ENCODE peak calls at places on chromosome 16, in eight cellular contexts. One of them, this sample, is unnamed.

GRCh38 chr16:4093495-4094137 is 22.6 kb downstream of the ADCY9 start:
- DNase-seq in body of pancreas: no peak
- DNase-seq in AG04450: no peak
- DNase-seq in heart left ventricle: peak; percentile 44
- DNase-seq in heart right ventricle: peak; percentile 38
- DNase-seq in keratinocyte: no peak
- DNase-seq in cardiac muscle cell: peak; percentile 37
- DNase-seq in uterus: no peak
- DNase-seq in this sample: no peak

GRCh38 chr16:20023190-20023589 is 50.5 kb downstream of the GPR139 start:
- DNase-seq in body of pancreas: no peak
- DNase-seq in AG04450: no peak
- DNase-seq in heart left ventricle: no peak
- DNase-seq in heart right ventricle: no peak
- DNase-seq in keratinocyte: no peak
- DNase-seq in cardiac muscle cell: peak; percentile 16
- DNase-seq in uterus: no peak
- DNase-seq in this sample: no peak

GRCh38 chr16:23962001-23962400 is 126.2 kb downstream of the PRKCB start:
- DNase-seq in body of pancreas: no peak
- DNase-seq in AG04450: no peak
- DNase-seq in heart left ventricle: no peak
- DNase-seq in heart right ventricle: no peak
- DNase-seq in keratinocyte: no peak
- DNase-seq in cardiac muscle cell: no peak
- DNase-seq in uterus: no peak
- DNase-seq in this sample: no peak

GRCh38 chr16:83561876-83562275 is 245.9 kb upstream of the HSBP1 start:
- DNase-seq in body of pancreas: no peak
- DNase-seq in AG04450: no peak
- DNase-seq in heart left ventricle: no peak
- DNase-seq in heart right ventricle: no peak
- DNase-seq in keratinocyte: no peak
- DNase-seq in cardiac muscle cell: peak; percentile 33
- DNase-seq in uterus: no peak
- DNase-seq in this sample: no peak

GRCh38 chr16:56475226-56475625 is 23.9 kb downstream of the OGFOD1 start:
- DNase-seq in body of pancreas: no peak
- DNase-seq in AG04450: no peak
- DNase-seq in heart left ventricle: no peak
- DNase-seq in heart right ventricle: no peak
- DNase-seq in keratinocyte: no peak
- DNase-seq in cardiac muscle cell: no peak
- DNase-seq in uterus: no peak
- DNase-seq in this sample: no peak

GRCh38 chr16:89720859-89721643 is at the start of the genes VPS9D1 and ZNF276:
- DNase-seq in body of pancreas: peak; percentile 78
- DNase-seq in AG04450: no peak
- DNase-seq in heart left ventricle: peak; percentile 90
- DNase-seq in heart right ventricle: peak; percentile 88
- DNase-seq in keratinocyte: no peak
- DNase-seq in cardiac muscle cell: peak; percentile 85
- DNase-seq in uterus: peak; percentile 67
- DNase-seq in this sample: peak; percentile 56

GRCh38 chr16:58490100-58490499 is 9.8 kb upstream of the NDRG4 start:
- DNase-seq in body of pancreas: no peak
- DNase-seq in AG04450: no peak
- DNase-seq in heart left ventricle: no peak
- DNase-seq in heart right ventricle: no peak
- DNase-seq in keratinocyte: no peak
- DNase-seq in cardiac muscle cell: no peak
- DNase-seq in uterus: no peak
- DNase-seq in this sample: no peak

GRCh38 chr16:22734313-22734869 is 79.6 kb upstream of the HS3ST2 start:
- DNase-seq in body of pancreas: no peak
- DNase-seq in AG04450: no peak
- DNase-seq in heart left ventricle: no peak
- DNase-seq in heart right ventricle: no peak
- DNase-seq in keratinocyte: no peak
- DNase-seq in cardiac muscle cell: no peak
- DNase-seq in uterus: no peak
- DNase-seq in this sample: no peak

GRCh38 chr16:79484237-79484636 is 116.3 kb downstream of the MAF start:
- DNase-seq in body of pancreas: no peak
- DNase-seq in AG04450: no peak
- DNase-seq in heart left ventricle: no peak
- DNase-seq in heart right ventricle: no peak
- DNase-seq in keratinocyte: no peak
- DNase-seq in cardiac muscle cell: no peak
- DNase-seq in uterus: no peak
- DNase-seq in this sample: no peak

GRCh38 chr16:8882725-8883377 is 700 bp downstream of the LITAFD start:
- DNase-seq in body of pancreas: no peak
- DNase-seq in AG04450: no peak
- DNase-seq in heart left ventricle: no peak
- DNase-seq in heart right ventricle: no peak
- DNase-seq in keratinocyte: no peak
- DNase-seq in cardiac muscle cell: no peak
- DNase-seq in uterus: no peak
- DNase-seq in this sample: no peak

GRCh38 chr16:54370653-54371052 is 84.1 kb upstream of the IRX3 start:
- DNase-seq in body of pancreas: no peak
- DNase-seq in AG04450: no peak
- DNase-seq in heart left ventricle: no peak
- DNase-seq in heart right ventricle: peak; percentile 13
- DNase-seq in keratinocyte: no peak
- DNase-seq in cardiac muscle cell: peak; percentile 49
- DNase-seq in uterus: no peak
- DNase-seq in this sample: no peak

GRCh38 chr16:20610892-20611349 is 34.8 kb upstream of the ACSM2B start:
- DNase-seq in body of pancreas: no peak
- DNase-seq in AG04450: no peak
- DNase-seq in heart left ventricle: no peak
- DNase-seq in heart right ventricle: no peak
- DNase-seq in keratinocyte: no peak
- DNase-seq in cardiac muscle cell: no peak
- DNase-seq in uterus: no peak
- DNase-seq in this sample: no peak

GRCh38 chr16:17245727-17246576 is 224.8 kb downstream of the XYLT1 start:
- DNase-seq in body of pancreas: no peak
- DNase-seq in AG04450: no peak
- DNase-seq in heart left ventricle: no peak
- DNase-seq in heart right ventricle: no peak
- DNase-seq in keratinocyte: no peak
- DNase-seq in cardiac muscle cell: no peak
- DNase-seq in uterus: no peak
- DNase-seq in this sample: no peak

GRCh38 chr16:83085660-83086059 is 458.9 kb downstream of the CDH13 start:
- DNase-seq in body of pancreas: no peak
- DNase-seq in AG04450: no peak
- DNase-seq in heart left ventricle: no peak
- DNase-seq in heart right ventricle: no peak
- DNase-seq in keratinocyte: no peak
- DNase-seq in cardiac muscle cell: no peak
- DNase-seq in uterus: no peak
- DNase-seq in this sample: no peak

GRCh38 chr16:77531741-77532140 is 96.9 kb upstream of the ADAMTS18 start:
- DNase-seq in body of pancreas: no peak
- DNase-seq in AG04450: no peak
- DNase-seq in heart left ventricle: no peak
- DNase-seq in heart right ventricle: no peak
- DNase-seq in keratinocyte: no peak
- DNase-seq in cardiac muscle cell: peak; percentile 27
- DNase-seq in uterus: no peak
- DNase-seq in this sample: no peak

GRCh38 chr16:50592996-50593395 is 44.8 kb downstream of the NKD1 start:
- DNase-seq in body of pancreas: no peak
- DNase-seq in AG04450: no peak
- DNase-seq in heart left ventricle: no peak
- DNase-seq in heart right ventricle: no peak
- DNase-seq in keratinocyte: no peak
- DNase-seq in cardiac muscle cell: no peak
- DNase-seq in uterus: no peak
- DNase-seq in this sample: no peak

GRCh38 chr16:27538508-27538907 is 11.2 kb downstream of the GTF3C1 start:
- DNase-seq in body of pancreas: no peak
- DNase-seq in AG04450: no peak
- DNase-seq in heart left ventricle: no peak
- DNase-seq in heart right ventricle: peak; percentile 31
- DNase-seq in keratinocyte: no peak
- DNase-seq in cardiac muscle cell: peak; percentile 59
- DNase-seq in uterus: no peak
- DNase-seq in this sample: no peak

GRCh38 chr16:66405057-66405783 is 21.9 kb upstream of the BEAN1 start:
- DNase-seq in body of pancreas: no peak
- DNase-seq in AG04450: no peak
- DNase-seq in heart left ventricle: no peak
- DNase-seq in heart right ventricle: no peak
- DNase-seq in keratinocyte: no peak
- DNase-seq in cardiac muscle cell: no peak
- DNase-seq in uterus: no peak
- DNase-seq in this sample: no peak

GRCh38 chr16:71687853-71688252 is 36.6 kb downstream of the PHLPP2 start:
- DNase-seq in body of pancreas: no peak
- DNase-seq in AG04450: no peak
- DNase-seq in heart left ventricle: no peak
- DNase-seq in heart right ventricle: no peak
- DNase-seq in keratinocyte: no peak
- DNase-seq in cardiac muscle cell: no peak
- DNase-seq in uterus: no peak
- DNase-seq in this sample: no peak

GRCh38 chr16:88697831-88698693 is 8.1 kb downstream of the RNF166 start:
- DNase-seq in body of pancreas: no peak
- DNase-seq in AG04450: no peak
- DNase-seq in heart left ventricle: no peak
- DNase-seq in heart right ventricle: no peak
- DNase-seq in keratinocyte: no peak
- DNase-seq in cardiac muscle cell: no peak
- DNase-seq in uterus: no peak
- DNase-seq in this sample: no peak

GRCh38 chr16:17312100-17312732 is 158.5 kb downstream of the XYLT1 start:
- DNase-seq in body of pancreas: peak; percentile 89
- DNase-seq in AG04450: no peak
- DNase-seq in heart left ventricle: no peak
- DNase-seq in heart right ventricle: no peak
- DNase-seq in keratinocyte: peak; percentile 36
- DNase-seq in cardiac muscle cell: no peak
- DNase-seq in uterus: no peak
- DNase-seq in this sample: no peak

GRCh38 chr16:4801962-4802658 is at the start of gene ROGDI:
- DNase-seq in body of pancreas: peak; percentile 93
- DNase-seq in AG04450: no peak
- DNase-seq in heart left ventricle: peak; percentile 86
- DNase-seq in heart right ventricle: peak; percentile 76
- DNase-seq in keratinocyte: no peak
- DNase-seq in cardiac muscle cell: peak; percentile 50
- DNase-seq in uterus: peak; percentile 63
- DNase-seq in this sample: peak; percentile 71

GRCh38 chr16:10122546-10122945 is 59.7 kb downstream of the GRIN2A start:
- DNase-seq in body of pancreas: no peak
- DNase-seq in AG04450: no peak
- DNase-seq in heart left ventricle: no peak
- DNase-seq in heart right ventricle: no peak
- DNase-seq in keratinocyte: no peak
- DNase-seq in cardiac muscle cell: no peak
- DNase-seq in uterus: no peak
- DNase-seq in this sample: peak; percentile 15

GRCh38 chr16:86287641-86288201 is 222.6 kb upstream of the FOXF1 start:
- DNase-seq in body of pancreas: no peak
- DNase-seq in AG04450: no peak
- DNase-seq in heart left ventricle: no peak
- DNase-seq in heart right ventricle: no peak
- DNase-seq in keratinocyte: no peak
- DNase-seq in cardiac muscle cell: no peak
- DNase-seq in uterus: no peak
- DNase-seq in this sample: no peak

GRCh38 chr16:86286991-86287640 is 223.2 kb upstream of the FOXF1 start:
- DNase-seq in body of pancreas: no peak
- DNase-seq in AG04450: no peak
- DNase-seq in heart left ventricle: no peak
- DNase-seq in heart right ventricle: no peak
- DNase-seq in keratinocyte: no peak
- DNase-seq in cardiac muscle cell: no peak
- DNase-seq in uterus: no peak
- DNase-seq in this sample: no peak

GRCh38 chr16:86283944-86284343 is 226.4 kb upstream of the FOXF1 start:
- DNase-seq in body of pancreas: no peak
- DNase-seq in AG04450: no peak
- DNase-seq in heart left ventricle: no peak
- DNase-seq in heart right ventricle: no peak
- DNase-seq in keratinocyte: no peak
- DNase-seq in cardiac muscle cell: no peak
- DNase-seq in uterus: no peak
- DNase-seq in this sample: no peak

GRCh38 chr16:86285421-86285820 is 224.9 kb upstream of the FOXF1 start:
- DNase-seq in body of pancreas: no peak
- DNase-seq in AG04450: no peak
- DNase-seq in heart left ventricle: no peak
- DNase-seq in heart right ventricle: no peak
- DNase-seq in keratinocyte: no peak
- DNase-seq in cardiac muscle cell: no peak
- DNase-seq in uterus: no peak
- DNase-seq in this sample: no peak

GRCh38 chr16:86285938-86286921 is 224.1 kb upstream of the FOXF1 start:
- DNase-seq in body of pancreas: no peak
- DNase-seq in AG04450: no peak
- DNase-seq in heart left ventricle: no peak
- DNase-seq in heart right ventricle: no peak
- DNase-seq in keratinocyte: no peak
- DNase-seq in cardiac muscle cell: no peak
- DNase-seq in uterus: no peak
- DNase-seq in this sample: no peak
- H3K27me3 ChIP-seq in body of pancreas: no peaks in the 10 kb centered on the region
- H3K27me3 ChIP-seq in AG04450: peaks cover 7% of the 10 kb centered on the region
- H3K27me3 ChIP-seq in heart left ventricle: peaks cover 84% of the 10 kb centered on the region
- H3K27me3 ChIP-seq in heart right ventricle: peaks cover 69% of the 10 kb centered on the region
- H3K27me3 ChIP-seq in keratinocyte: peaks cover 54% of the 10 kb centered on the region
- H3K27me3 ChIP-seq in cardiac muscle cell: peaks cover 90% of the 10 kb centered on the region
- H3K27me3 ChIP-seq in uterus: peaks cover 53% of the 10 kb centered on the region
- H3K27me3 ChIP-seq in this sample: peaks cover 71% of the 10 kb centered on the region

GRCh38 chr16:25691519-25692091 is at the start of gene HS3ST4:
- DNase-seq in body of pancreas: peak; percentile 12
- DNase-seq in AG04450: no peak
- DNase-seq in heart left ventricle: no peak
- DNase-seq in heart right ventricle: no peak
- DNase-seq in keratinocyte: no peak
- DNase-seq in cardiac muscle cell: no peak
- DNase-seq in uterus: no peak
- DNase-seq in this sample: no peak
- H3K27me3 ChIP-seq in body of pancreas: no peaks in the 10 kb centered on the region
- H3K27me3 ChIP-seq in AG04450: peaks cover 11% of the 10 kb centered on the region
- H3K27me3 ChIP-seq in heart left ventricle: peaks cover 59% of the 10 kb centered on the region
- H3K27me3 ChIP-seq in heart right ventricle: peaks cover 49% of the 10 kb centered on the region
- H3K27me3 ChIP-seq in keratinocyte: peaks cover 39% of the 10 kb centered on the region
- H3K27me3 ChIP-seq in cardiac muscle cell: peaks cover 68% of the 10 kb centered on the region
- H3K27me3 ChIP-seq in uterus: peaks cover 16% of the 10 kb centered on the region
- H3K27me3 ChIP-seq in this sample: peaks cover 62% of the 10 kb centered on the region

GRCh38 chr16:49365711-49366509 is 7.7 kb upstream of the C16orf78 start:
- DNase-seq in body of pancreas: no peak
- DNase-seq in AG04450: no peak
- DNase-seq in heart left ventricle: no peak
- DNase-seq in heart right ventricle: no peak
- DNase-seq in keratinocyte: no peak
- DNase-seq in cardiac muscle cell: no peak
- DNase-seq in uterus: no peak
- DNase-seq in this sample: no peak
- H3K27me3 ChIP-seq in body of pancreas: no peaks in the 10 kb centered on the region
- H3K27me3 ChIP-seq in AG04450: no peaks in the 10 kb centered on the region
- H3K27me3 ChIP-seq in heart left ventricle: no peaks in the 10 kb centered on the region
- H3K27me3 ChIP-seq in heart right ventricle: no peaks in the 10 kb centered on the region
- H3K27me3 ChIP-seq in keratinocyte: no peaks in the 10 kb centered on the region
- H3K27me3 ChIP-seq in cardiac muscle cell: no peaks in the 10 kb centered on the region
- H3K27me3 ChIP-seq in uterus: no peaks in the 10 kb centered on the region
- H3K27me3 ChIP-seq in this sample: no peaks in the 10 kb centered on the region

GRCh38 chr16:3015865-3016521 is 2.0 kb downstream of the CLDN6 start:
- DNase-seq in body of pancreas: no peak
- DNase-seq in AG04450: no peak
- DNase-seq in heart left ventricle: no peak
- DNase-seq in heart right ventricle: no peak
- DNase-seq in keratinocyte: no peak
- DNase-seq in cardiac muscle cell: no peak
- DNase-seq in uterus: no peak
- DNase-seq in this sample: no peak
- H3K27me3 ChIP-seq in body of pancreas: no peaks in the 10 kb centered on the region
- H3K27me3 ChIP-seq in AG04450: peaks cover 37% of the 10 kb centered on the region
- H3K27me3 ChIP-seq in heart left ventricle: peaks cover 56% of the 10 kb centered on the region
- H3K27me3 ChIP-seq in heart right ventricle: peaks cover 45% of the 10 kb centered on the region
- H3K27me3 ChIP-seq in keratinocyte: peaks cover 31% of the 10 kb centered on the region
- H3K27me3 ChIP-seq in cardiac muscle cell: no peaks in the 10 kb centered on the region
- H3K27me3 ChIP-seq in uterus: peaks cover 27% of the 10 kb centered on the region
- H3K27me3 ChIP-seq in this sample: peaks cover 20% of the 10 kb centered on the region